ENCODE peak calls at places on chromosomes 5 and 9, in four cellular contexts. One of them, this sample, is unnamed.

GRCh38 chr5:66518753-66519152 is 77.4 kb upstream of the MAST4 start:
- DNase-seq in spleen: no peak
- DNase-seq in M059J: peak
- DNase-seq in GM04503: no peak
- DNase-seq in this sample: no peak

GRCh38 chr5:56457887-56458451 is 224.8 kb upstream of the ANKRD55 start:
- DNase-seq in spleen: no peak
- DNase-seq in M059J: peak
- DNase-seq in GM04503: peak
- DNase-seq in this sample: no peak

GRCh38 chr5:151811593-151812321 is 40.0 kb downstream of the G3BP1 start:
- DNase-seq in spleen: no peak
- DNase-seq in M059J: peak
- DNase-seq in GM04503: no peak
- DNase-seq in this sample: no peak

GRCh38 chr9:17171309-17172094 is 36.7 kb downstream of the CNTLN start:
- DNase-seq in spleen: no peak
- DNase-seq in M059J: no peak
- DNase-seq in GM04503: no peak
- DNase-seq in this sample: no peak

GRCh38 chr5:35161637-35162248 is 68.5 kb downstream of the PRLR start:
- DNase-seq in spleen: no peak
- DNase-seq in M059J: no peak
- DNase-seq in GM04503: no peak
- DNase-seq in this sample: no peak

GRCh38 chr5:148214665-148215064 is 11.8 kb downstream of the SPINK6 start:
- DNase-seq in spleen: no peak
- DNase-seq in M059J: no peak
- DNase-seq in GM04503: no peak
- DNase-seq in this sample: no peak

GRCh38 chr9:131839281-131840084 is 99.6 kb upstream of the RAPGEF1 start:
- DNase-seq in spleen: no peak
- DNase-seq in M059J: peak
- DNase-seq in GM04503: peak
- DNase-seq in this sample: no peak

GRCh38 chr5:181151146-181151545 is 3.8 kb downstream of the OR2V2 start:
- DNase-seq in spleen: no peak
- DNase-seq in M059J: no peak
- DNase-seq in GM04503: no peak
- DNase-seq in this sample: no peak

GRCh38 chr5:116482394-116482793 is 92.2 kb downstream of the SEMA6A start:
- DNase-seq in spleen: no peak
- DNase-seq in M059J: peak
- DNase-seq in GM04503: no peak
- DNase-seq in this sample: no peak

GRCh38 chr5:166768536-166768935 is 1522.9 kb upstream of the WWC1 start:
- DNase-seq in spleen: no peak
- DNase-seq in M059J: no peak
- DNase-seq in GM04503: no peak
- DNase-seq in this sample: no peak

GRCh38 chr5:88377705-88378656 is 109.3 kb upstream of the TMEM161B start:
- DNase-seq in spleen: no peak
- DNase-seq in M059J: peak
- DNase-seq in GM04503: no peak
- DNase-seq in this sample: no peak

GRCh38 chr9:93205045-93205768 is 21.3 kb downstream of the WNK2 start:
- DNase-seq in spleen: peak
- DNase-seq in M059J: peak
- DNase-seq in GM04503: peak
- DNase-seq in this sample: no peak

GRCh38 chr5:141050622-141051525 is at the start of gene PCDHB1:
- DNase-seq in spleen: no peak
- DNase-seq in M059J: peak
- DNase-seq in GM04503: no peak
- DNase-seq in this sample: no peak

GRCh38 chr5:141747152-141747640 is 65.2 kb upstream of the ARAP3 start:
- DNase-seq in spleen: peak
- DNase-seq in M059J: peak
- DNase-seq in GM04503: no peak
- DNase-seq in this sample: peak

GRCh38 chr5:133839721-133840120 is 128.7 kb downstream of the C5orf15 start:
- DNase-seq in spleen: no peak
- DNase-seq in M059J: no peak
- DNase-seq in GM04503: no peak
- DNase-seq in this sample: no peak

GRCh38 chr5:74232281-74232680 is 408.2 kb downstream of the ENC1 start:
- DNase-seq in spleen: no peak
- DNase-seq in M059J: peak
- DNase-seq in GM04503: peak
- DNase-seq in this sample: no peak